ENCODE peak calls at places on chromosomes 7 and 10, in seven cellular contexts. B, U, D, A, Z, L and E are unnamed samples.

GRCh38 chr10:52999258-52999657 is 226.7 kb upstream of the MBL2 start:
- DNase-seq in Z (no peak), U (no peak), D (no peak), B (no peak), A (peak), L (no peak), E (no peak)

GRCh38 chr7:141701489-141702046 is 398 bp downstream of the DENND11 start:
- DNase-seq in A (peak), B (peak), Z (peak), L (no peak), D (no peak), U (no peak), E (peak)

GRCh38 chr10:91616124-91616523 is 16.7 kb downstream of the PPP1R3C start:
- DNase-seq in D (no peak), U (no peak), B (no peak), L (no peak), Z (no peak), A (no peak), E (no peak)

GRCh38 chr10:4595920-4596319 is 230.1 kb upstream of the AKR1E2 start:
- DNase-seq in A (no peak), B (no peak), L (no peak), U (peak), Z (no peak), D (no peak), E (no peak)

GRCh38 chr10:123800821-123801220 is 90.8 kb downstream of the CPXM2 start:
- DNase-seq in A (no peak), Z (no peak), D (no peak), U (no peak), B (no peak), L (no peak), E (no peak)

GRCh38 chr10:79384773-79385391 is 37.6 kb downstream of the PPIF start:
- DNase-seq in U (no peak), A (no peak), Z (no peak), D (no peak), B (no peak), L (no peak), E (peak)

GRCh38 chr7:129553861-129554530 is 51.7 kb downstream of the SMKR1 start:
- DNase-seq in Z (no peak), D (no peak), U (peak), L (no peak), B (no peak), A (no peak), E (no peak)

GRCh38 chr10:50326757-50327701 is 75.7 kb upstream of the ASAH2 start:
- DNase-seq in L (peak), U (peak), Z (no peak), A (no peak), D (no peak), B (no peak), E (no peak)

GRCh38 chr10:67520924-67521520 is 175.0 kb downstream of the CTNNA3 start:
- DNase-seq in U (peak), Z (peak), D (no peak), L (peak), A (peak), B (peak), E (peak)

GRCh38 chr7:40299097-40299496 is 164.3 kb downstream of the SUGCT start:
- DNase-seq in B (no peak), D (peak), L (peak), U (peak), Z (peak), A (peak), E (peak)

GRCh38 chr10:4266387-4267083 is 481.5 kb upstream of the KLF6 start:
- DNase-seq in B (no peak), A (no peak), L (no peak), D (no peak), Z (peak), U (peak), E (no peak)

GRCh38 chr7:130921391-130922180 is 187.6 kb upstream of the KLF14 start:
- DNase-seq in D (no peak), Z (no peak), B (peak), L (no peak), U (peak), A (no peak), E (no peak)

GRCh38 chr7:75968561-75969001 is 25.8 kb downstream of the TMEM120A start:
- DNase-seq in U (no peak), A (no peak), B (no peak), L (no peak), Z (no peak), D (no peak), E (no peak)

GRCh38 chr7:95632609-95633008 is 36.3 kb upstream of the PDK4 start:
- DNase-seq in D (no peak), A (no peak), U (peak), Z (no peak), L (no peak), B (no peak), E (no peak)

GRCh38 chr10:61992683-61993629 is 91.5 kb downstream of the ARID5B start:
- DNase-seq in U (peak), B (no peak), Z (peak), A (no peak), L (peak), D (no peak), E (no peak)

GRCh38 chr7:44959433-44959951 is 19.3 kb downstream of the MYO1G start:
- DNase-seq in A (no peak), B (no peak), Z (peak), L (peak), U (peak), D (no peak), E (no peak)

GRCh38 chr10:118305730-118306129 is 36.4 kb downstream of the FAM204A start:
- DNase-seq in Z (no peak), A (no peak), B (no peak), L (no peak), U (no peak), D (no peak), E (no peak)

GRCh38 chr10:22322663-22323160 is 1.8 kb downstream of the BMI1 start:
- DNase-seq in L (no peak), A (no peak), Z (no peak), B (no peak), U (no peak), D (no peak), E (no peak)

GRCh38 chr7:115274-115911 is 77.0 kb upstream of the FAM20C start:
- DNase-seq in U (peak), B (no peak), L (no peak), D (no peak), A (no peak), Z (peak), E (no peak)

GRCh38 chr7:105748701-105749100 is 127.7 kb downstream of the ATXN7L1 start:
- DNase-seq in Z (no peak), D (no peak), L (no peak), B (no peak), A (peak), U (no peak), E (no peak)

GRCh38 chr7:105741993-105742392 is 134.4 kb downstream of the ATXN7L1 start:
- DNase-seq in A (no peak), Z (no peak), U (no peak), D (no peak), B (no peak), L (no peak), E (no peak)

GRCh38 chr7:105743351-105743812 is 133.0 kb downstream of the ATXN7L1 start:
- DNase-seq in A (peak), Z (no peak), U (peak), D (no peak), L (no peak), B (no peak), E (no peak)

GRCh38 chr7:105742787-105743186 is 133.6 kb downstream of the ATXN7L1 start:
- DNase-seq in D (no peak), U (no peak), B (no peak), A (no peak), L (no peak), Z (no peak), E (no peak)

DNA sequence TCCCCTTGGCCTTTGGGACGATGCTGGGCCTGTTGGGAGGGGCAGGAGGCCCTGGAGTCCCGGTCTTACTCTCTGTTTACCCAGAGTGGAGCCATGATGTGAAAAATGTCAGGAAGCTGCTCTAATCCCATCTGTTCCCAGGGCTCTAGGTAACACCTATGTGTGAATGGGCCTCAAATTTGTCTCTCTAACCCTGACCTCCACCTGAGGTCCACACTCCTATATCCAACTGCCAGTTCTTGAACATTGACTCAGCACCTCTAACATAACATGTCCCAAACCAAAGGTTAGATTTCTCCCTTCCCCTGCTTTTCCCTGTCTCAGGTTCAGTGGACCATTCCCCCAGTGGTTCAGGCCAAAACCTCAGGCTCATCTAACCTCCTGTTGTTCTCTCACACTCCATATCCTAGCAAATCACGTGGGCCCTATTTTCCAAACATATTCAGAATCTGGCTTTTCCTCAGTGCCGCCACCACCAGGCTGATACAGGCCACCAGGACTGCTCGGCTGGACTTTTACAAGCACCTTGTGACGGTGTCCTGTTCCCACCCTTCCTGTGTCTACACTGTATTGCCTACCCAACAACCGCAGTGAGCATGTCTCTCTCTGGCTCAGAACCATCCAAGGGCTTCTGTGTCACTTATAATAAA is 130.6 kb downstream of the ATXN7L1 start:
- DNase-seq in B (no peak), A (peak), L (no peak), Z (no peak), D (no peak), U (no peak), E (peak)
- H3K27ac ChIP-seq in B (no peak), A (peak), L (no peak), Z (no peak), D (no peak), U (no peak), E (no peak)

DNA sequence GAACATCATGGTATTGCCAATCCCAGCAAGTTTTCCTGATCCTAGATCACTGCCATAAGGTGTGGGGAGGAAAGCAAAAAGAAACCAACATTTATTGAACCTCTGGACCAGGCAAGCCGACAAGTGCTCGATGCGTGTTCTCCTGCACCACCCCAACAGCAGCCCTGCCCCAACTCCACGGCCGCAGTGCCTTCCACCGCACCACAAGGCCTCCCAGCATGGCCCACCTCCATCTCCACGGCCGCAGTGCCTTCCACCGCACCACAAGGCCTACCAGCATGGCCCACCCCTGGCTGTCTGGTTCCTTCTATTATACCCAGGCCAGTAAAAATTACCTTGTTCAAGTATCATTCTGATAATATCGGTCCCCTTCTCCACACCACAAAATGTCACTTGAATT is 8.7 kb downstream of the HIPK2 start:
- DNase-seq in L (no peak), B (no peak), D (no peak), A (no peak), U (no peak), Z (peak), E (no peak)
- H2AK5ac ChIP-seq in L (no peak), B (no peak), D (no peak), A (no peak), U (peak), Z (no peak), E (no peak)

DNA sequence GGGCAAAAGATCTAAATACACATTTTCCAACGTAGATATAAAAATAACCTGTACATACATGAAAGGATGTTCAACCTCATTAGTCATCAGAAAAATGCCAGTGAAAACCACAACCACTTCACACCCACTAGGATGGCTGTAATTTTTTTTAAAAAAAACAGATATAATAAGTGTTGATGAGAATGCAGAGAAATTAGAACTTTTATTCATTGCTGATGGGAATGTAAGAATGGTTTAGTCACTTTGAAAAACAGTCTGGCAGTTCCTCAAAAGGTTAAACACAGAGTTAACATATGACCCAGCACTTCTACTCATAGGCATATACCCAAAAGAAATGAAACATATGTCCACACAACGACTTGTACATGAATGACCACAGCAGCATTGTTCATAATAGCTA is 32.3 kb upstream of the PRKCQ start:
- DNase-seq in U (no peak), L (no peak), D (no peak), B (no peak), A (no peak), Z (no peak), E (no peak)
- H3K27ac ChIP-seq in U (no peak), L (no peak), D (no peak), B (no peak), A (no peak), Z (no peak), E (no peak)

DNA sequence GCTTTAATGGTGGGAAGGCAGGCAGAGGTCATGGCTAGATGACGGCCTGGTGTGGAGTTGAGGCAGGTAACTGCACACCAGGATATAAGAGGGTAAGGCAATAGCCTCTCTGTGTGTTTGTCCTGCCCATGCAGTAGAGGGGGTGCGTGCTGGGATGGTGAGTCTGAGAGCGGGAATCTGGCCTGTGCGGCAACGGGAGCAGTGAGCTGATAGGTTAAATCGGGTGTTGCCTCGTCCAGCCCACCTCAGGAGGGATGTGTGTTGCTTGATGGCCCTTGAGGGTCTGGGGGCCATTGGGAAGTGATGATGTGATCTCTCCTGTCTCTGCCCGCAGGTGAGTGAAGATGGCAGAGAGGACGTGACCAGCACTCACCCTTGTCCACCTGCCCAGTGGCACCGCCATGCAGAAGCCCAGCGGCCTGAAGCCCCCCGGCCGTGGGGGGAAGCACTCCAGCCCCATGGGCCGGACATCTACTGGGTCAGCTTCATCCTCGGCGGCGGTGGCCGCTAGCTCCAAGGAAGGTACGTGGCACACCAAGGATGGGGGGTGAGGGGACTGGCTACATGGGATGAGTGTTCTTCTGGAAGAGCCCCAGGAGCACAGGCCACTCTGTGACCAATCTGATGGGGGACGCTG is 28.1 kb downstream of the CLIP2 start:
- DNase-seq in D (no peak), B (no peak), L (no peak), A (no peak), Z (no peak), U (no peak), E (no peak)
- H2AK5ac ChIP-seq in D (no peak), B (peak), L (no peak), A (no peak), Z (no peak), U (no peak), E (no peak)

DNA sequence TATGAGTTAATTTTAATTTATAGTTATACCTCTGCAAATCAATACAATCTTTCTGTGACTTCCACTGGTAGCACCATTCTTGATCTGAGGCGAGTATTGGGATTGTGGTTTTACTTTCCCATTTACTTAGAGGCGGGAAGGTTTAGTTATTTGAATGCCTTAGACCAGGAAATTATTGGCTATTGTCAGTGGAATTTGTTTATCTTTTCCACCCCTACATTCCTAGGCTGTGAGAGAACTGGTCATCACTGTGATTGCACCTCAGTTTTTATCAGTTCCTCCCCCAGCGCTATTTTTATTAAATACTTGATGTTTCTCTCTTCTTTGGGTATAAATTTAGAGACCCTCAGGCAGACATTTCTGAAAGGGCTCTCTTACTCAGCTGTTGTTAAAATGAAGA is 29.9 kb downstream of the CDK14 start:
- DNase-seq in B (no peak), D (no peak), U (peak), Z (peak), L (no peak), A (peak), E (no peak)
- H3K27ac ChIP-seq in B (peak), D (no peak), U (no peak), Z (peak), L (peak), A (no peak), E (peak)

GRCh38 chr7:104538152-104538551 is 209.7 kb downstream of the LHFPL3 start:
- DNase-seq in Z (no peak), L (no peak), U (no peak), A (no peak), B (no peak), D (no peak), E (no peak)
- H2AK5ac ChIP-seq in Z (no peak), L (no peak), U (no peak), A (no peak), B (no peak), D (no peak), E (no peak)

GRCh38 chr7:100546868-100547800 is 8.1 kb downstream of the AGFG2 start:
- DNase-seq in U (no peak), Z (no peak), L (no peak), A (no peak), B (no peak), D (no peak), E (no peak)
- H3K27ac ChIP-seq in U (peak), Z (peak), L (peak), A (peak), B (no peak), D (no peak), E (no peak)